ENCODE peak calls at places on chromosomes 1 and 21, in eight cellular contexts. One of them, this sample, is unnamed.

GRCh38 chr1:184555665-184556641 is 169.1 kb downstream of the C1orf21 start:
- DNase-seq in fibroblast of villous mesenchyme: no peak
- DNase-seq in CD4-positive, alpha-beta T cell: no peak
- DNase-seq in PC-3: peak
- DNase-seq in left ventricle myocardium inferior: no peak
- DNase-seq in upper lobe of right lung: no peak
- DNase-seq in activated CD8-positive, alpha-beta T cell treated with anti-CD3 and anti-CD28 coated beads for 36 hours: no peak
- DNase-seq in lower leg skin: no peak
- DNase-seq in this sample: no peak

GRCh38 chr1:14887044-14887443 is 266.5 kb upstream of the TMEM51 start:
- DNase-seq in fibroblast of villous mesenchyme: no peak
- DNase-seq in CD4-positive, alpha-beta T cell: no peak
- DNase-seq in PC-3: no peak
- DNase-seq in left ventricle myocardium inferior: no peak
- DNase-seq in upper lobe of right lung: no peak
- DNase-seq in activated CD8-positive, alpha-beta T cell treated with anti-CD3 and anti-CD28 coated beads for 36 hours: no peak
- DNase-seq in lower leg skin: no peak
- DNase-seq in this sample: no peak

GRCh38 chr1:62229468-62229867 is 34.8 kb downstream of the L1TD1 start:
- DNase-seq in fibroblast of villous mesenchyme: no peak
- DNase-seq in CD4-positive, alpha-beta T cell: no peak
- DNase-seq in PC-3: no peak
- DNase-seq in left ventricle myocardium inferior: no peak
- DNase-seq in upper lobe of right lung: no peak
- DNase-seq in activated CD8-positive, alpha-beta T cell treated with anti-CD3 and anti-CD28 coated beads for 36 hours: no peak
- DNase-seq in lower leg skin: no peak
- DNase-seq in this sample: no peak

GRCh38 chr1:44848456-44849181 is 5.6 kb upstream of the PTCH2 start:
- DNase-seq in fibroblast of villous mesenchyme: no peak
- DNase-seq in CD4-positive, alpha-beta T cell: no peak
- DNase-seq in PC-3: no peak
- DNase-seq in left ventricle myocardium inferior: no peak
- DNase-seq in upper lobe of right lung: peak
- DNase-seq in activated CD8-positive, alpha-beta T cell treated with anti-CD3 and anti-CD28 coated beads for 36 hours: no peak
- DNase-seq in lower leg skin: no peak
- DNase-seq in this sample: no peak

GRCh38 chr1:233518344-233518743 is 95.6 kb upstream of the KCNK1 start:
- DNase-seq in fibroblast of villous mesenchyme: peak
- DNase-seq in CD4-positive, alpha-beta T cell: no peak
- DNase-seq in PC-3: peak
- DNase-seq in left ventricle myocardium inferior: no peak
- DNase-seq in upper lobe of right lung: no peak
- DNase-seq in activated CD8-positive, alpha-beta T cell treated with anti-CD3 and anti-CD28 coated beads for 36 hours: peak
- DNase-seq in lower leg skin: no peak
- DNase-seq in this sample: peak

GRCh38 chr1:24236170-24237045 is 49.3 kb upstream of the IFNLR1 start:
- DNase-seq in fibroblast of villous mesenchyme: peak
- DNase-seq in CD4-positive, alpha-beta T cell: no peak
- DNase-seq in PC-3: peak
- DNase-seq in left ventricle myocardium inferior: no peak
- DNase-seq in upper lobe of right lung: no peak
- DNase-seq in activated CD8-positive, alpha-beta T cell treated with anti-CD3 and anti-CD28 coated beads for 36 hours: peak
- DNase-seq in lower leg skin: no peak
- DNase-seq in this sample: no peak

GRCh38 chr1:62196091-62196690 is 1.5 kb downstream of the L1TD1 start:
- DNase-seq in fibroblast of villous mesenchyme: no peak
- DNase-seq in CD4-positive, alpha-beta T cell: no peak
- DNase-seq in PC-3: no peak
- DNase-seq in left ventricle myocardium inferior: no peak
- DNase-seq in upper lobe of right lung: no peak
- DNase-seq in activated CD8-positive, alpha-beta T cell treated with anti-CD3 and anti-CD28 coated beads for 36 hours: no peak
- DNase-seq in lower leg skin: no peak
- DNase-seq in this sample: peak

GRCh38 chr1:83846138-83846537 is 152.8 kb downstream of the TTLL7 start:
- DNase-seq in fibroblast of villous mesenchyme: no peak
- DNase-seq in CD4-positive, alpha-beta T cell: no peak
- DNase-seq in PC-3: no peak
- DNase-seq in left ventricle myocardium inferior: no peak
- DNase-seq in upper lobe of right lung: no peak
- DNase-seq in activated CD8-positive, alpha-beta T cell treated with anti-CD3 and anti-CD28 coated beads for 36 hours: no peak
- DNase-seq in lower leg skin: no peak
- DNase-seq in this sample: peak

GRCh38 chr1:53540604-53541262 is 81.5 kb downstream of the DMRTB1 start:
- DNase-seq in fibroblast of villous mesenchyme: no peak
- DNase-seq in CD4-positive, alpha-beta T cell: no peak
- DNase-seq in PC-3: no peak
- DNase-seq in left ventricle myocardium inferior: no peak
- DNase-seq in upper lobe of right lung: no peak
- DNase-seq in activated CD8-positive, alpha-beta T cell treated with anti-CD3 and anti-CD28 coated beads for 36 hours: no peak
- DNase-seq in lower leg skin: no peak
- DNase-seq in this sample: no peak

GRCh38 chr1:97925982-97926708 is 5.3 kb upstream of the DPYD start:
- DNase-seq in fibroblast of villous mesenchyme: no peak
- DNase-seq in CD4-positive, alpha-beta T cell: no peak
- DNase-seq in PC-3: no peak
- DNase-seq in left ventricle myocardium inferior: no peak
- DNase-seq in upper lobe of right lung: no peak
- DNase-seq in activated CD8-positive, alpha-beta T cell treated with anti-CD3 and anti-CD28 coated beads for 36 hours: no peak
- DNase-seq in lower leg skin: no peak
- DNase-seq in this sample: no peak

GRCh38 chr1:43799656-43800629 is 92.6 kb downstream of the ST3GAL3 start:
- DNase-seq in fibroblast of villous mesenchyme: peak
- DNase-seq in CD4-positive, alpha-beta T cell: no peak
- DNase-seq in PC-3: no peak
- DNase-seq in left ventricle myocardium inferior: no peak
- DNase-seq in upper lobe of right lung: no peak
- DNase-seq in activated CD8-positive, alpha-beta T cell treated with anti-CD3 and anti-CD28 coated beads for 36 hours: peak
- DNase-seq in lower leg skin: no peak
- DNase-seq in this sample: peak

GRCh38 chr21:39251326-39251725 is 62.1 kb downstream of the BRWD1 start:
- DNase-seq in fibroblast of villous mesenchyme: peak
- DNase-seq in CD4-positive, alpha-beta T cell: no peak
- DNase-seq in PC-3: no peak
- DNase-seq in left ventricle myocardium inferior: no peak
- DNase-seq in upper lobe of right lung: no peak
- DNase-seq in activated CD8-positive, alpha-beta T cell treated with anti-CD3 and anti-CD28 coated beads for 36 hours: no peak
- DNase-seq in lower leg skin: no peak
- DNase-seq in this sample: no peak

GRCh38 chr1:27166351-27166802 is 11.5 kb upstream of the SLC9A1 start:
- DNase-seq in fibroblast of villous mesenchyme: peak
- DNase-seq in CD4-positive, alpha-beta T cell: no peak
- DNase-seq in PC-3: peak
- DNase-seq in left ventricle myocardium inferior: no peak
- DNase-seq in upper lobe of right lung: no peak
- DNase-seq in activated CD8-positive, alpha-beta T cell treated with anti-CD3 and anti-CD28 coated beads for 36 hours: no peak
- DNase-seq in lower leg skin: no peak
- DNase-seq in this sample: no peak

GRCh38 chr1:27166929-27167328 is 12.0 kb upstream of the SLC9A1 start:
- DNase-seq in fibroblast of villous mesenchyme: no peak
- DNase-seq in CD4-positive, alpha-beta T cell: no peak
- DNase-seq in PC-3: no peak
- DNase-seq in left ventricle myocardium inferior: no peak
- DNase-seq in upper lobe of right lung: no peak
- DNase-seq in activated CD8-positive, alpha-beta T cell treated with anti-CD3 and anti-CD28 coated beads for 36 hours: no peak
- DNase-seq in lower leg skin: no peak
- DNase-seq in this sample: no peak

GRCh38 chr1:27163093-27163492 is 8.2 kb upstream of the SLC9A1 start:
- DNase-seq in fibroblast of villous mesenchyme: no peak
- DNase-seq in CD4-positive, alpha-beta T cell: no peak
- DNase-seq in PC-3: peak
- DNase-seq in left ventricle myocardium inferior: no peak
- DNase-seq in upper lobe of right lung: no peak
- DNase-seq in activated CD8-positive, alpha-beta T cell treated with anti-CD3 and anti-CD28 coated beads for 36 hours: no peak
- DNase-seq in lower leg skin: no peak
- DNase-seq in this sample: no peak

GRCh38 chr1:27161594-27161993 is 6.7 kb upstream of the SLC9A1 start:
- DNase-seq in fibroblast of villous mesenchyme: no peak
- DNase-seq in CD4-positive, alpha-beta T cell: no peak
- DNase-seq in PC-3: peak
- DNase-seq in left ventricle myocardium inferior: no peak
- DNase-seq in upper lobe of right lung: no peak
- DNase-seq in activated CD8-positive, alpha-beta T cell treated with anti-CD3 and anti-CD28 coated beads for 36 hours: no peak
- DNase-seq in lower leg skin: no peak
- DNase-seq in this sample: no peak

DNA sequence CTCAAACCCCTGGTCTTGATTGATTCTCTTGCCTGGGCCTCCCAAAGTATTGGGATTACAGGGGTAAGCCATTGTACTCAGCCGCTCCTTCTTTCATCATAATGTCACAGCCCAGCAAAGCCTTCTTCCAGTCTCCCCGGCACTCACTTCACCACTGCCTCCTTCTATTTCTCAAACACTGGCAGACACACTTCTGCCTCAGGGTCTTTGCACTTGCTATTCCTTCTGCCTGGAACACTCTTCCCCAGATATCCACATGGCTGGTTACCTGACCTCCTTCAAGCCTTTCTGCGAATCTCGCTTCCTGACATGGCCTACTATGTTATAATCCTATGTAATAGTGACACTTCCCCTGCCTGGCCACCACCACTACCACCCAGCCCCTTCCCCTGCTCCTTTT is 7.2 kb upstream of the SLC9A1 start:
- DNase-seq in fibroblast of villous mesenchyme: no peak
- DNase-seq in CD4-positive, alpha-beta T cell: no peak
- DNase-seq in PC-3: no peak
- DNase-seq in left ventricle myocardium inferior: no peak
- DNase-seq in upper lobe of right lung: no peak
- DNase-seq in activated CD8-positive, alpha-beta T cell treated with anti-CD3 and anti-CD28 coated beads for 36 hours: no peak
- DNase-seq in lower leg skin: no peak
- DNase-seq in this sample: no peak
- TF ChIP-seq CTCF in fibroblast of villous mesenchyme: no peak
- TF ChIP-seq CTCF in CD4-positive, alpha-beta T cell: no peak
- TF ChIP-seq CTCF in PC-3: no peak
- TF ChIP-seq CTCF in left ventricle myocardium inferior: no peak
- TF ChIP-seq CTCF in upper lobe of right lung: no peak
- TF ChIP-seq CTCF in activated CD8-positive, alpha-beta T cell treated with anti-CD3 and anti-CD28 coated beads for 36 hours: no peak
- TF ChIP-seq CTCF in lower leg skin: no peak
- TF ChIP-seq CTCF in this sample: no peak

DNA sequence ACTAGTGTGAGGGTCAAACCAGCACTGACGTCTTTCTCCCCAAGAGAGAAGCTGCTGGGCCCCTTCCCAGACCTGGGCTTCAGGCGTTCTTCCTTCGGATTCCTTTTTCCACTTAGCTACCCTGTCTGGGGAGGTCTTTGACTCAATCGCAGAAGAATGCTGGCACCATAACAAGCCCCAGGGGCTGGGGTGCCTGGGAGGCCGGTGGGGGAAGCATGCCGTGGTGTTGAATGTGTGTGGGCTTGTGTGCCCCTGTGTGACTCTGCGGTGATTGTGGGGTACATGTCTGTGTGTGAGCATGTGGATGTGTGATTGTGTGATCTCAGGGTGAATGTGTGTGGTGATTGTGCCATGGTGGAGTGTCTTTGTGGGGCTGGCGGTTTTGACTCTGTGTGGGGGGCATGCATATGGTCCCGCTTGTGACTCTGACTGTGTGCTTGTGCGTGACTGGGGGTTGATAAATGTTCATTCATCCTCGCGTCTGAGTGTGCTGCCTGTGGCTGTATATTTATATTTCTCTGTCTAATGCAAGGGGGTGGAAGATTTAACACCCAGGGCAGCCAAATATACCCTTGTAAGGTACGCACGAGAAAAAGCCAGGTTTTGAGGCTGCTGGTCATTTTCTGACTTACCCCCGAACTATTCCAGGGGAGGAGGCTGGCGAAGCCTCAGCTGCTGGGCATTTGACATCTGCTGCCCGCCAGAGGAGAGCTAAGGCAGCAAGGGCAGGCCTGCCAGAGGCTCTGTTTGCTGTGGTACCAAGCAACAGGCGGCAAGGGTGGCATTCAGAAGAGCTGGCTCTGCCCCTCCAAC is 1.1 kb upstream of the SYNC start:
- DNase-seq in fibroblast of villous mesenchyme: peak
- DNase-seq in CD4-positive, alpha-beta T cell: no peak
- DNase-seq in PC-3: peak
- DNase-seq in left ventricle myocardium inferior: peak
- DNase-seq in upper lobe of right lung: peak
- DNase-seq in activated CD8-positive, alpha-beta T cell treated with anti-CD3 and anti-CD28 coated beads for 36 hours: no peak
- DNase-seq in lower leg skin: no peak
- DNase-seq in this sample: no peak
- TF ChIP-seq CTCF in fibroblast of villous mesenchyme: no peak
- TF ChIP-seq CTCF in CD4-positive, alpha-beta T cell: no peak
- TF ChIP-seq CTCF in PC-3: no peak
- TF ChIP-seq CTCF in left ventricle myocardium inferior: no peak
- TF ChIP-seq CTCF in upper lobe of right lung: no peak
- TF ChIP-seq CTCF in activated CD8-positive, alpha-beta T cell treated with anti-CD3 and anti-CD28 coated beads for 36 hours: no peak
- TF ChIP-seq CTCF in lower leg skin: no peak
- TF ChIP-seq CTCF in this sample: no peak

DNA sequence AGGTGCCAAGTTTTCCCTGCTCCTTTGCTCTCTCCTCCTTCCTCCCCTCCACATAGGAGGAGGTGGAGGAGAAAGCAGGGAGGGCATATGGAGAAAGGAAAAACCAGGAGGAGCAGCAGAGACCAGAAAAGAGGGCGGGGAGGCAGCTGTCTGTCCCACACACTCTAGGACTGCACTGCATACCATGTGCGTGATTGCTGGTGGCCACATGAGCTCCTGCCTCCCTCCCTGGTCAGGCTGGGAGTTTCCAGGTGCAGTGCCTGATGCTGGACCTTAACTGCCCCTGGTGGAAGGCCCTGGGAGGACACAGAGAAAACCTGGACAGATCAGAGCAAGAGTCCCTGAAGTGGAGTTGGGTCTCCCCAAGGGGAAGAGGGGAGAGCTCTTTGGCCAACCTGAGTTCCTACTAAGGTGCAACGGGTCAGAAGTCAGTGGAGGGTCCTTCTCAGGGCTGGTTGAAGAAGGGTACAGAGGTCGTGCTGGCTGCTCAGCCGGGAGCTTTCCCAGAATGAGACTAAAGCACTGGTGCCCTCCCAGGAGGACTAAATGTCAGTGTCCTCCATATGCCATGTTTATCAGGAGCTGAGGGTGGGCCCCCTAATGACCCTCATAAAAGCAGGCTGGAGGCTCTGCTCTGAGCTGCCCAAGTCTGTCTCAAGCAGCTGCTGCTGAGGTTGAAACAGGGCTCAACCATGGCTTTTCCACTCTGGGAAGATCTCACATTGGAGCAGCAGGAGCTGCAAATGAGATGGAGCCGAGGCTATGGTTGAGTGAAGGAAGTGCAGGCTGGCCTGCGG is 3.5 kb upstream of the LGR6 start:
- DNase-seq in fibroblast of villous mesenchyme: no peak
- DNase-seq in CD4-positive, alpha-beta T cell: no peak
- DNase-seq in PC-3: peak
- DNase-seq in left ventricle myocardium inferior: no peak
- DNase-seq in upper lobe of right lung: no peak
- DNase-seq in activated CD8-positive, alpha-beta T cell treated with anti-CD3 and anti-CD28 coated beads for 36 hours: no peak
- DNase-seq in lower leg skin: no peak
- DNase-seq in this sample: no peak
- TF ChIP-seq CTCF in fibroblast of villous mesenchyme: peak
- TF ChIP-seq CTCF in CD4-positive, alpha-beta T cell: no peak
- TF ChIP-seq CTCF in PC-3: peak
- TF ChIP-seq CTCF in left ventricle myocardium inferior: no peak
- TF ChIP-seq CTCF in upper lobe of right lung: no peak
- TF ChIP-seq CTCF in activated CD8-positive, alpha-beta T cell treated with anti-CD3 and anti-CD28 coated beads for 36 hours: no peak
- TF ChIP-seq CTCF in lower leg skin: no peak
- TF ChIP-seq CTCF in this sample: no peak

DNA sequence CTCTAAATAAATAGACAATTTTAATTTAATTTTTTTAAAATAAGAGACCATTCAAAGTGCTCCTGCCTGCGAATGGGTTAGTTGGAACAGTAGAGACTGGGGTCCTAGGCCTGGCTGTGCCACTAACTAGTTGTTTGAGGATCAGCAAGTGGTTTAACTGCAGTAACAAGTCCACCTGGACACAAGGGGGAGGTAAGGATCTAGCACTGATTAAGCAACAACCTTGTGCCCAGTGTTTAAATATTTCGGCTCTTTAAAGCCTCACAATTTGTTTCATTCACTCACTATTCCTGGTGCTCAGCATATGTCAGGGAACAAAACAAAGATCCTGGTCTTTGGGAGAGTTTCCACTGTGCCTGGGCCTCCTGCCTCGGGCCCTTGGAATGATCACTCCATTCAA is 1.6 kb upstream of the AGT start:
- DNase-seq in fibroblast of villous mesenchyme: no peak
- DNase-seq in CD4-positive, alpha-beta T cell: no peak
- DNase-seq in PC-3: no peak
- DNase-seq in left ventricle myocardium inferior: no peak
- DNase-seq in upper lobe of right lung: no peak
- DNase-seq in activated CD8-positive, alpha-beta T cell treated with anti-CD3 and anti-CD28 coated beads for 36 hours: no peak
- DNase-seq in lower leg skin: no peak
- DNase-seq in this sample: no peak
- TF ChIP-seq CTCF in fibroblast of villous mesenchyme: no peak
- TF ChIP-seq CTCF in CD4-positive, alpha-beta T cell: no peak
- TF ChIP-seq CTCF in PC-3: peak
- TF ChIP-seq CTCF in left ventricle myocardium inferior: no peak
- TF ChIP-seq CTCF in upper lobe of right lung: no peak
- TF ChIP-seq CTCF in activated CD8-positive, alpha-beta T cell treated with anti-CD3 and anti-CD28 coated beads for 36 hours: no peak
- TF ChIP-seq CTCF in lower leg skin: no peak
- TF ChIP-seq CTCF in this sample: no peak

This sample was measured in D721Med.